ENCODE peak calls at places on chromosome 9, in ten cellular contexts. One of them, this sample, is unnamed.

GRCh38 chr9:136437430-136437829 is 2.2 kb downstream of the INPP5E start:
- DNase-seq in PC-3: peak
- DNase-seq in cardiac muscle cell: peak
- DNase-seq in fibroblast of mammary gland: peak
- DNase-seq in mucosa of gallbladder: no peak
- DNase-seq in mesendoderm: no peak
- DNase-seq in NCI-H1092 treated with DMSO at 0.1 percent for 48 hours: no peak
- DNase-seq in endothelial cell: no peak
- DNase-seq in stimulated activated CD4-positive, alpha-beta T cell treated with anti-CD3 and anti-CD28 coated beads, Interleukin-1b, Interleukin-23, amount 100 ng/mL, for 48 hours: no peak
- DNase-seq in GM12865: no peak
- DNase-seq in this sample: no peak

GRCh38 chr9:136151848-136152542 is 33.3 kb upstream of the TMEM250 start:
- DNase-seq in NCI-H1092 treated with DMSO at 0.1 percent for 48 hours: no peak
- DNase-seq in mucosa of gallbladder: no peak
- DNase-seq in stimulated activated CD4-positive, alpha-beta T cell treated with anti-CD3 and anti-CD28 coated beads, Interleukin-1b, Interleukin-23, amount 100 ng/mL, for 48 hours: no peak
- DNase-seq in cardiac muscle cell: no peak
- DNase-seq in fibroblast of mammary gland: no peak
- DNase-seq in endothelial cell: no peak
- DNase-seq in mesendoderm: no peak
- DNase-seq in PC-3: no peak
- DNase-seq in GM12865: no peak
- DNase-seq in this sample: no peak

GRCh38 chr9:134709512-134710270 is 68.1 kb downstream of the COL5A1 start:
- DNase-seq in mesendoderm: peak
- DNase-seq in fibroblast of mammary gland: peak
- DNase-seq in stimulated activated CD4-positive, alpha-beta T cell treated with anti-CD3 and anti-CD28 coated beads, Interleukin-1b, Interleukin-23, amount 100 ng/mL, for 48 hours: no peak
- DNase-seq in PC-3: no peak
- DNase-seq in GM12865: no peak
- DNase-seq in mucosa of gallbladder: no peak
- DNase-seq in cardiac muscle cell: peak
- DNase-seq in NCI-H1092 treated with DMSO at 0.1 percent for 48 hours: no peak
- DNase-seq in endothelial cell: no peak
- DNase-seq in this sample: no peak

GRCh38 chr9:107465467-107466451 is 23.8 kb downstream of the KLF4 start:
- DNase-seq in endothelial cell: peak
- DNase-seq in NCI-H1092 treated with DMSO at 0.1 percent for 48 hours: no peak
- DNase-seq in GM12865: peak
- DNase-seq in mucosa of gallbladder: peak
- DNase-seq in cardiac muscle cell: peak
- DNase-seq in fibroblast of mammary gland: peak
- DNase-seq in mesendoderm: peak
- DNase-seq in PC-3: peak
- DNase-seq in stimulated activated CD4-positive, alpha-beta T cell treated with anti-CD3 and anti-CD28 coated beads, Interleukin-1b, Interleukin-23, amount 100 ng/mL, for 48 hours: peak
- DNase-seq in this sample: peak

GRCh38 chr9:104301770-104302169 is 202.3 kb upstream of the OR13F1 start:
- DNase-seq in GM12865: no peak
- DNase-seq in stimulated activated CD4-positive, alpha-beta T cell treated with anti-CD3 and anti-CD28 coated beads, Interleukin-1b, Interleukin-23, amount 100 ng/mL, for 48 hours: no peak
- DNase-seq in mesendoderm: no peak
- DNase-seq in cardiac muscle cell: no peak
- DNase-seq in fibroblast of mammary gland: no peak
- DNase-seq in PC-3: peak
- DNase-seq in mucosa of gallbladder: no peak
- DNase-seq in NCI-H1092 treated with DMSO at 0.1 percent for 48 hours: peak
- DNase-seq in endothelial cell: no peak
- DNase-seq in this sample: no peak

GRCh38 chr9:132739705-132740310 is 69.5 kb downstream of the GTF3C4 start:
- DNase-seq in mesendoderm: no peak
- DNase-seq in fibroblast of mammary gland: no peak
- DNase-seq in mucosa of gallbladder: no peak
- DNase-seq in NCI-H1092 treated with DMSO at 0.1 percent for 48 hours: no peak
- DNase-seq in endothelial cell: no peak
- DNase-seq in cardiac muscle cell: no peak
- DNase-seq in stimulated activated CD4-positive, alpha-beta T cell treated with anti-CD3 and anti-CD28 coated beads, Interleukin-1b, Interleukin-23, amount 100 ng/mL, for 48 hours: no peak
- DNase-seq in PC-3: no peak
- DNase-seq in GM12865: no peak
- DNase-seq in this sample: no peak

GRCh38 chr9:107644774-107645463 is 155.3 kb upstream of the KLF4 start:
- DNase-seq in stimulated activated CD4-positive, alpha-beta T cell treated with anti-CD3 and anti-CD28 coated beads, Interleukin-1b, Interleukin-23, amount 100 ng/mL, for 48 hours: no peak
- DNase-seq in fibroblast of mammary gland: no peak
- DNase-seq in GM12865: no peak
- DNase-seq in mesendoderm: no peak
- DNase-seq in NCI-H1092 treated with DMSO at 0.1 percent for 48 hours: no peak
- DNase-seq in cardiac muscle cell: peak
- DNase-seq in PC-3: no peak
- DNase-seq in mucosa of gallbladder: peak
- DNase-seq in endothelial cell: no peak
- DNase-seq in this sample: no peak

GRCh38 chr9:112831281-112831851 is 59.3 kb downstream of the SLC46A2 start:
- DNase-seq in NCI-H1092 treated with DMSO at 0.1 percent for 48 hours: peak
- DNase-seq in cardiac muscle cell: peak
- DNase-seq in GM12865: no peak
- DNase-seq in mucosa of gallbladder: peak
- DNase-seq in PC-3: peak
- DNase-seq in stimulated activated CD4-positive, alpha-beta T cell treated with anti-CD3 and anti-CD28 coated beads, Interleukin-1b, Interleukin-23, amount 100 ng/mL, for 48 hours: no peak
- DNase-seq in endothelial cell: no peak
- DNase-seq in fibroblast of mammary gland: no peak
- DNase-seq in mesendoderm: no peak
- DNase-seq in this sample: no peak

GRCh38 chr9:130893250-130894101 is 3.1 kb downstream of the QRFP start:
- DNase-seq in stimulated activated CD4-positive, alpha-beta T cell treated with anti-CD3 and anti-CD28 coated beads, Interleukin-1b, Interleukin-23, amount 100 ng/mL, for 48 hours: no peak
- DNase-seq in GM12865: no peak
- DNase-seq in NCI-H1092 treated with DMSO at 0.1 percent for 48 hours: no peak
- DNase-seq in mesendoderm: peak
- DNase-seq in PC-3: no peak
- DNase-seq in endothelial cell: peak
- DNase-seq in mucosa of gallbladder: no peak
- DNase-seq in cardiac muscle cell: no peak
- DNase-seq in fibroblast of mammary gland: no peak
- DNase-seq in this sample: no peak

GRCh38 chr9:92333288-92333634 is 7.5 kb downstream of the CENPP start:
- DNase-seq in GM12865: no peak
- DNase-seq in mucosa of gallbladder: no peak
- DNase-seq in stimulated activated CD4-positive, alpha-beta T cell treated with anti-CD3 and anti-CD28 coated beads, Interleukin-1b, Interleukin-23, amount 100 ng/mL, for 48 hours: no peak
- DNase-seq in NCI-H1092 treated with DMSO at 0.1 percent for 48 hours: no peak
- DNase-seq in cardiac muscle cell: peak
- DNase-seq in endothelial cell: no peak
- DNase-seq in mesendoderm: no peak
- DNase-seq in PC-3: no peak
- DNase-seq in fibroblast of mammary gland: no peak
- DNase-seq in this sample: no peak

GRCh38 chr9:114382951-114383865 is 4.6 kb downstream of the AKNA start:
- DNase-seq in stimulated activated CD4-positive, alpha-beta T cell treated with anti-CD3 and anti-CD28 coated beads, Interleukin-1b, Interleukin-23, amount 100 ng/mL, for 48 hours: peak
- DNase-seq in fibroblast of mammary gland: peak
- DNase-seq in endothelial cell: no peak
- DNase-seq in cardiac muscle cell: peak
- DNase-seq in mesendoderm: peak
- DNase-seq in PC-3: no peak
- DNase-seq in GM12865: peak
- DNase-seq in mucosa of gallbladder: no peak
- DNase-seq in NCI-H1092 treated with DMSO at 0.1 percent for 48 hours: no peak
- DNase-seq in this sample: peak

GRCh38 chr9:91305596-91305995 is 56.1 kb downstream of the AUH start:
- DNase-seq in cardiac muscle cell: no peak
- DNase-seq in mucosa of gallbladder: no peak
- DNase-seq in mesendoderm: no peak
- DNase-seq in stimulated activated CD4-positive, alpha-beta T cell treated with anti-CD3 and anti-CD28 coated beads, Interleukin-1b, Interleukin-23, amount 100 ng/mL, for 48 hours: no peak
- DNase-seq in PC-3: no peak
- DNase-seq in NCI-H1092 treated with DMSO at 0.1 percent for 48 hours: no peak
- DNase-seq in endothelial cell: no peak
- DNase-seq in GM12865: no peak
- DNase-seq in fibroblast of mammary gland: no peak
- DNase-seq in this sample: no peak

GRCh38 chr9:99919930-99920329 is 13.5 kb downstream of the STX17 start:
- DNase-seq in mucosa of gallbladder: no peak
- DNase-seq in NCI-H1092 treated with DMSO at 0.1 percent for 48 hours: no peak
- DNase-seq in PC-3: no peak
- DNase-seq in endothelial cell: no peak
- DNase-seq in cardiac muscle cell: no peak
- DNase-seq in GM12865: no peak
- DNase-seq in fibroblast of mammary gland: no peak
- DNase-seq in stimulated activated CD4-positive, alpha-beta T cell treated with anti-CD3 and anti-CD28 coated beads, Interleukin-1b, Interleukin-23, amount 100 ng/mL, for 48 hours: no peak
- DNase-seq in mesendoderm: peak
- DNase-seq in this sample: no peak

GRCh38 chr9:104779334-104779733 is 15.4 kb downstream of the NIPSNAP3B start:
- DNase-seq in PC-3: no peak
- DNase-seq in endothelial cell: no peak
- DNase-seq in mucosa of gallbladder: no peak
- DNase-seq in cardiac muscle cell: no peak
- DNase-seq in fibroblast of mammary gland: no peak
- DNase-seq in NCI-H1092 treated with DMSO at 0.1 percent for 48 hours: no peak
- DNase-seq in mesendoderm: no peak
- DNase-seq in GM12865: no peak
- DNase-seq in stimulated activated CD4-positive, alpha-beta T cell treated with anti-CD3 and anti-CD28 coated beads, Interleukin-1b, Interleukin-23, amount 100 ng/mL, for 48 hours: no peak
- DNase-seq in this sample: no peak

GRCh38 chr9:13436591-13436990 is 157.1 kb upstream of the MPDZ start:
- DNase-seq in mucosa of gallbladder: no peak
- DNase-seq in mesendoderm: no peak
- DNase-seq in PC-3: no peak
- DNase-seq in NCI-H1092 treated with DMSO at 0.1 percent for 48 hours: no peak
- DNase-seq in fibroblast of mammary gland: peak
- DNase-seq in cardiac muscle cell: peak
- DNase-seq in endothelial cell: no peak
- DNase-seq in stimulated activated CD4-positive, alpha-beta T cell treated with anti-CD3 and anti-CD28 coated beads, Interleukin-1b, Interleukin-23, amount 100 ng/mL, for 48 hours: no peak
- DNase-seq in GM12865: no peak
- DNase-seq in this sample: no peak

GRCh38 chr9:77648458-77649108 is 461 bp upstream of the GNA14 start:
- DNase-seq in PC-3: peak
- DNase-seq in cardiac muscle cell: peak
- DNase-seq in mesendoderm: peak
- DNase-seq in stimulated activated CD4-positive, alpha-beta T cell treated with anti-CD3 and anti-CD28 coated beads, Interleukin-1b, Interleukin-23, amount 100 ng/mL, for 48 hours: peak
- DNase-seq in fibroblast of mammary gland: no peak
- DNase-seq in NCI-H1092 treated with DMSO at 0.1 percent for 48 hours: peak
- DNase-seq in GM12865: no peak
- DNase-seq in endothelial cell: peak
- DNase-seq in mucosa of gallbladder: peak
- DNase-seq in this sample: no peak

GRCh38 chr9:27701029-27701428 is 127.7 kb upstream of the C9orf72 start:
- DNase-seq in PC-3: no peak
- DNase-seq in GM12865: no peak
- DNase-seq in fibroblast of mammary gland: no peak
- DNase-seq in stimulated activated CD4-positive, alpha-beta T cell treated with anti-CD3 and anti-CD28 coated beads, Interleukin-1b, Interleukin-23, amount 100 ng/mL, for 48 hours: no peak
- DNase-seq in mesendoderm: no peak
- DNase-seq in NCI-H1092 treated with DMSO at 0.1 percent for 48 hours: no peak
- DNase-seq in endothelial cell: no peak
- DNase-seq in cardiac muscle cell: no peak
- DNase-seq in mucosa of gallbladder: no peak
- DNase-seq in this sample: no peak

GRCh38 chr9:693460-694390 is 147.8 kb upstream of the DMRT1 start:
- DNase-seq in NCI-H1092 treated with DMSO at 0.1 percent for 48 hours: no peak
- DNase-seq in fibroblast of mammary gland: peak
- DNase-seq in stimulated activated CD4-positive, alpha-beta T cell treated with anti-CD3 and anti-CD28 coated beads, Interleukin-1b, Interleukin-23, amount 100 ng/mL, for 48 hours: no peak
- DNase-seq in cardiac muscle cell: peak
- DNase-seq in endothelial cell: no peak
- DNase-seq in GM12865: no peak
- DNase-seq in mesendoderm: no peak
- DNase-seq in PC-3: no peak
- DNase-seq in mucosa of gallbladder: peak
- DNase-seq in this sample: no peak

GRCh38 chr9:132910376-132910775 is 31.7 kb downstream of the SPACA9 start:
- DNase-seq in GM12865: no peak
- DNase-seq in mucosa of gallbladder: no peak
- DNase-seq in endothelial cell: no peak
- DNase-seq in fibroblast of mammary gland: no peak
- DNase-seq in mesendoderm: no peak
- DNase-seq in cardiac muscle cell: no peak
- DNase-seq in stimulated activated CD4-positive, alpha-beta T cell treated with anti-CD3 and anti-CD28 coated beads, Interleukin-1b, Interleukin-23, amount 100 ng/mL, for 48 hours: no peak
- DNase-seq in PC-3: no peak
- DNase-seq in NCI-H1092 treated with DMSO at 0.1 percent for 48 hours: no peak
- DNase-seq in this sample: no peak

GRCh38 chr9:132757031-132757430 is 86.8 kb downstream of the GTF3C4 start:
- DNase-seq in fibroblast of mammary gland: no peak
- DNase-seq in stimulated activated CD4-positive, alpha-beta T cell treated with anti-CD3 and anti-CD28 coated beads, Interleukin-1b, Interleukin-23, amount 100 ng/mL, for 48 hours: no peak
- DNase-seq in GM12865: no peak
- DNase-seq in mucosa of gallbladder: no peak
- DNase-seq in endothelial cell: no peak
- DNase-seq in NCI-H1092 treated with DMSO at 0.1 percent for 48 hours: no peak
- DNase-seq in PC-3: no peak
- DNase-seq in cardiac muscle cell: no peak
- DNase-seq in mesendoderm: no peak
- DNase-seq in this sample: no peak

GRCh38 chr9:113738506-113738897 is 137.6 kb upstream of the ZNF618 start:
- DNase-seq in mesendoderm: no peak
- DNase-seq in endothelial cell: no peak
- DNase-seq in cardiac muscle cell: no peak
- DNase-seq in fibroblast of mammary gland: no peak
- DNase-seq in mucosa of gallbladder: no peak
- DNase-seq in stimulated activated CD4-positive, alpha-beta T cell treated with anti-CD3 and anti-CD28 coated beads, Interleukin-1b, Interleukin-23, amount 100 ng/mL, for 48 hours: no peak
- DNase-seq in GM12865: no peak
- DNase-seq in NCI-H1092 treated with DMSO at 0.1 percent for 48 hours: no peak
- DNase-seq in PC-3: no peak
- DNase-seq in this sample: no peak

GRCh38 chr9:117796681-117797080 is 92.5 kb downstream of the TLR4 start:
- DNase-seq in cardiac muscle cell: peak
- DNase-seq in stimulated activated CD4-positive, alpha-beta T cell treated with anti-CD3 and anti-CD28 coated beads, Interleukin-1b, Interleukin-23, amount 100 ng/mL, for 48 hours: no peak
- DNase-seq in GM12865: no peak
- DNase-seq in fibroblast of mammary gland: peak
- DNase-seq in mucosa of gallbladder: no peak
- DNase-seq in mesendoderm: no peak
- DNase-seq in PC-3: no peak
- DNase-seq in endothelial cell: no peak
- DNase-seq in NCI-H1092 treated with DMSO at 0.1 percent for 48 hours: no peak
- DNase-seq in this sample: no peak

GRCh38 chr9:4497855-4498254 is 7.6 kb downstream of the SLC1A1 start:
- DNase-seq in PC-3: peak
- DNase-seq in endothelial cell: no peak
- DNase-seq in fibroblast of mammary gland: peak
- DNase-seq in cardiac muscle cell: no peak
- DNase-seq in GM12865: peak
- DNase-seq in mucosa of gallbladder: no peak
- DNase-seq in mesendoderm: no peak
- DNase-seq in stimulated activated CD4-positive, alpha-beta T cell treated with anti-CD3 and anti-CD28 coated beads, Interleukin-1b, Interleukin-23, amount 100 ng/mL, for 48 hours: no peak
- DNase-seq in NCI-H1092 treated with DMSO at 0.1 percent for 48 hours: no peak
- DNase-seq in this sample: no peak